ENCODE peak calls at places on chromosomes 6 and 20, in eight cellular contexts. Z, N, S, X, M, F, A and G are unnamed samples.

GRCh38 chr6:97674802-97675201 is 391.8 kb upstream of the MMS22L start:
- DNase-seq in M (no peak), F (no peak), Z (peak; percentile 89), X (peak; percentile 47), S (no peak), A (no peak), N (no peak), G (no peak)

GRCh38 chr20:44494266-44494665 is 18.6 kb downstream of the TTPAL start:
- DNase-seq in M (no peak), A (no peak), Z (peak; percentile 67), N (no peak), S (no peak), X (no peak), F (no peak), G (no peak)

GRCh38 chr6:149766156-149766768 is 16.7 kb downstream of the PCMT1 start:
- DNase-seq in M (no peak), N (no peak), F (no peak), A (no peak), Z (peak; percentile 37), X (no peak), S (no peak), G (no peak)

GRCh38 chr20:33846291-33846916 is 35.3 kb downstream of the CHMP4B start:
- DNase-seq in Z (no peak), X (no peak), A (no peak), S (no peak), M (no peak), N (no peak), F (no peak), G (no peak)

GRCh38 chr20:52076164-52076563 is 115.4 kb downstream of the ZFP64 start:
- DNase-seq in M (no peak), Z (peak; percentile 7), N (no peak), X (no peak), F (no peak), S (no peak), A (no peak), G (no peak)

GRCh38 chr20:25223179-25223661 is 24.7 kb upstream of the PYGB start:
- DNase-seq in M (no peak), F (no peak), N (no peak), A (no peak), Z (peak; percentile 95), S (no peak), X (peak; percentile 94), G (no peak)

GRCh38 chr6:45504947-45505346 is 127.2 kb upstream of the SUPT3H start:
- DNase-seq in A (no peak), S (no peak), X (peak; percentile 76), N (no peak), Z (peak; percentile 74), F (no peak), M (no peak), G (no peak)

GRCh38 chr6:70180904-70181599 is 121.8 kb downstream of the COL9A1 start:
- DNase-seq in Z (no peak), F (no peak), A (no peak), N (no peak), S (no peak), X (no peak), M (no peak), G (no peak)

GRCh38 chr6:48472121-48472520 is 361.1 kb upstream of the PTCHD4 start:
- DNase-seq in N (no peak), X (no peak), A (no peak), Z (no peak), M (no peak), F (no peak), S (no peak), G (no peak)

GRCh38 chr6:13522639-13523038 is 35.2 kb upstream of the GFOD1 start:
- DNase-seq in F (no peak), M (no peak), S (no peak), A (no peak), X (no peak), N (no peak), Z (peak; percentile 68), G (no peak)

GRCh38 chr6:3281669-3282460 is 23.1 kb downstream of the PSMG4 start:
- DNase-seq in M (no peak), N (no peak), Z (peak; percentile 95), S (no peak), F (no peak), X (no peak), A (no peak), G (no peak)

GRCh38 chr20:3133156-3133555 is 26.5 kb downstream of the FASTKD5 start:
- DNase-seq in X (no peak), N (no peak), M (no peak), F (no peak), S (no peak), A (no peak), Z (no peak), G (no peak)

GRCh38 chr6:116078945-116079344 is 18.3 kb upstream of the FRK start:
- DNase-seq in Z (no peak), M (no peak), F (no peak), A (no peak), S (no peak), X (no peak), N (no peak), G (no peak)

GRCh38 chr20:62015445-62016288 is 50.0 kb downstream of the TAF4 start:
- DNase-seq in F (no peak), S (peak; percentile 32), A (no peak), M (no peak), N (no peak), Z (no peak), X (no peak), G (no peak)

GRCh38 chr6:14882394-14883073 is 363.3 kb upstream of the JARID2 start:
- DNase-seq in X (no peak), N (no peak), S (no peak), M (no peak), F (no peak), A (no peak), Z (no peak), G (no peak)
- H3K27ac ChIP-seq in X (no peak overlapping the region), N (no peak overlapping the region), S (no peak overlapping the region), M (no peak overlapping the region), F (no peak overlapping the region), A (no peak overlapping the region), Z (no peak overlapping the region), G (no peak overlapping the region)

DNA sequence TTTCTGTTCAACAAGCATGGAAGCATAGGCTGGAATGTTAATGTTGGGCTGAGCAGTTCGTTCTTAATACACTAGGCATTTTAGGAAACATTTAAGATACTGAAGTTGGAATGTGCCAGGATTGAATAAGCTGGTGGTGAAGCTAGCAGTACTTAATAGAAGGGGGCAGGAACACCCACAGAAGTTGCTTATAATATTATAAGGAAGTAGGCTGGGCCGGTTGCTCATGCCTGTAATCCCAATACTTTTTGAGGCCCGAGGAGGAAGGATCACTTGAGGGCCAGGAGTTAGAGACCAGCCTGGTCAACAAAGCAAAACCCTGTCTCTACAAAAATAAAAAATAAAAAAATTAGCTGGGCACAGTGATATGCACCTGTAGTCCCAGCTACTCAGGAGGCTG is 12.5 kb downstream of the NUS1 start:
- DNase-seq in N (no peak), F (no peak), S (no peak), M (no peak), Z (no peak), X (no peak), A (no peak), G (no peak)
- H3K27ac ChIP-seq in N (no peak overlapping the region), F (no peak overlapping the region), S (no peak overlapping the region), M (no peak overlapping the region), Z (no peak overlapping the region), X (no peak overlapping the region), A (no peak overlapping the region), G (no peak overlapping the region)

GRCh38 chr20:63980806-63981728 is at the start of gene PRPF6:
- DNase-seq in M (peak; percentile 91), F (peak; percentile 92), Z (peak; percentile 99), X (peak; percentile 96), A (peak; percentile 96), N (peak; percentile 94), S (peak; percentile 97), G (peak; percentile 18)

GRCh38 chr20:63979549-63980316 is at the start of gene SAMD10:
- DNase-seq in A (no peak), N (peak; percentile 53), X (peak; percentile 49), F (peak; percentile 67), S (no peak), M (peak; percentile 40), Z (peak; percentile 33), G (no peak)

GRCh38 chr20:63978319-63979220 is 872 bp downstream of the SAMD10 start:
- DNase-seq in X (peak; percentile 63), M (no peak), Z (peak; percentile 45), N (no peak), F (no peak), A (no peak), S (peak; percentile 90), G (no peak)

GRCh38 chr20:63979221-63979548 is 257 bp downstream of the SAMD10 start:
- DNase-seq in N (no peak), A (no peak), F (no peak), Z (no peak), S (no peak), M (no peak), X (no peak), G (no peak)

DNA sequence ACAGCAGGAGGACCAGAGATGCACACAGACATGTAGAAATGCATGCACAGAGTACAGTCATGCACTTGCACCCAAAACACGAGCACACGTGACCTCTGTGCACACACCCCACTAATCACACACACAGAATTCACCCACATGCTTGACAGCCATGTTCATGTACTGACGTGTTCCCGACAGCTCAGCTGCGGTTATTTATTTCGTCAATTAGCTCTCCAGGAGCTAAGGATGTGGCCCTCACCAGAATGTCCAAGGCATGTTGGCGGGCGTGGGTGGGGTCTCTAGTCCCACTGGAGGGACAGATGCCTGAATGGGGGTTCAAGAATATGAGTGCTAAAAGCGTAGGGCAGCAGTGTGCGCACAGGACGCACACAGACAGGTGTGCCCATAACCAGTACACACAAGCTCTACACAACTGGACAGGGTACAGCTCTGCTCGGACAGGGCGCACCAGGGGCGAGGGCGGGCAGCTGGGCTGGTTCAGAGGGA is 571 bp upstream of the PRPF6 start:
- DNase-seq in N (peak; percentile 41), M (no peak), X (no peak), F (peak; percentile 50), A (no peak), Z (no peak), S (no peak), G (no peak)
- H3K27ac ChIP-seq in N (peak overlapping the region; percentile 69), M (peak overlapping the region; percentile 90), X (no peak overlapping the region), F (peak overlapping the region; percentile 87), A (peak overlapping the region; percentile 70), Z (no peak overlapping the region), S (peak overlapping the region; percentile 86), G (peak overlapping the region; percentile 85)

GRCh38 chr6:21023210-21023609 is 489.0 kb downstream of the CDKAL1 start:
- DNase-seq in Z (no peak), M (no peak), A (no peak), X (no peak), F (no peak), S (no peak), N (no peak), G (no peak)
- H3K27ac ChIP-seq in Z (no peak overlapping the region), M (no peak overlapping the region), A (no peak overlapping the region), X (peak overlapping the region; percentile 82), F (no peak overlapping the region), S (peak overlapping the region; percentile 39), N (no peak overlapping the region), G (no peak overlapping the region)